ENCODE peak calls at places on chromosomes 2 and 18, in six cellular contexts. L is GM12878, A is H1, E is K562, N is GM12892, C is HepG2. Z is an unnamed sample.

GRCh38 chr2:46460991-46461715 is 18.2 kb upstream of the TMEM247 start:
- DNase-seq in E (peak), A (peak), C (peak), L (peak), N (peak), Z (no peak)

GRCh38 chr2:100667801-100668200 is 105.0 kb downstream of the PDCL3 start:
- DNase-seq in L (no peak), A (no peak), C (no peak), E (no peak), N (no peak), Z (no peak)

GRCh38 chr2:45978302-45978859 is 318.8 kb upstream of the EPAS1 start:
- DNase-seq in A (no peak), C (no peak), N (no peak), E (no peak), L (no peak), Z (no peak)

GRCh38 chr2:151268085-151268484 is 6.4 kb upstream of the RBM43 start:
- DNase-seq in A (no peak), N (no peak), E (peak), L (no peak), C (no peak), Z (no peak)

GRCh38 chr2:75464348-75464946 is 96.3 kb downstream of the EVA1A start:
- DNase-seq in E (peak), C (peak), L (no peak), N (no peak), A (no peak), Z (no peak)

GRCh38 chr2:176729706-176730569 is 460.7 kb downstream of the MTX2 start:
- DNase-seq in A (no peak), E (no peak), C (no peak), N (no peak), L (no peak), Z (no peak)

GRCh38 chr2:5981241-5982055 is 289.3 kb downstream of the SOX11 start:
- DNase-seq in C (no peak), L (no peak), A (no peak), N (no peak), E (no peak), Z (peak)

GRCh38 chr18:24560511-24560981 is 100.1 kb downstream of the HRH4 start:
- DNase-seq in L (no peak), N (no peak), C (no peak), A (peak), E (no peak), Z (no peak)

GRCh38 chr2:54468643-54469042 is 12.5 kb downstream of the SPTBN1 start:
- DNase-seq in N (no peak), E (no peak), L (no peak), C (no peak), A (no peak), Z (no peak)

GRCh38 chr2:142877265-142877756 is at the start of gene KYNU:
- DNase-seq in L (no peak), A (no peak), N (no peak), C (peak), E (no peak), Z (no peak)

GRCh38 chr2:236215761-236216333 is 47.7 kb upstream of the GBX2 start:
- DNase-seq in A (no peak), L (no peak), C (no peak), E (no peak), N (no peak), Z (no peak)

GRCh38 chr18:8526316-8526715 is 82.9 kb upstream of the RAB12 start:
- DNase-seq in A (no peak), C (no peak), N (no peak), E (no peak), L (no peak), Z (no peak)

GRCh38 chr2:69735696-69736095 is 6.2 kb upstream of the ANXA4 start:
- DNase-seq in C (no peak), L (no peak), N (no peak), A (no peak), E (no peak), Z (no peak)

GRCh38 chr2:146624429-146624828 is 1220.4 kb upstream of the ACVR2A start:
- DNase-seq in A (no peak), E (no peak), N (no peak), C (no peak), L (no peak), Z (no peak)

GRCh38 chr2:38509322-38509946 is 93.3 kb downstream of the HNRNPLL start:
- DNase-seq in E (no peak), A (no peak), N (no peak), L (no peak), C (no peak), Z (no peak)

GRCh38 chr2:238247841-238248440 is 8.1 kb upstream of the HES6 start:
- DNase-seq in L (no peak), A (no peak), N (no peak), E (no peak), C (no peak), Z (no peak)

GRCh38 chr18:36274296-36274695 is 23.2 kb upstream of the FHOD3 start:
- DNase-seq in C (no peak), A (no peak), L (no peak), N (no peak), E (no peak), Z (no peak)

GRCh38 chr2:147086715-147087114 is 758.1 kb upstream of the ACVR2A start:
- DNase-seq in L (no peak), N (no peak), C (no peak), A (no peak), E (no peak), Z (no peak)

GRCh38 chr2:96801464-96802280 is 14.4 kb upstream of the CNNM3 start:
- DNase-seq in E (no peak), A (no peak), L (no peak), C (no peak), N (no peak), Z (no peak)

GRCh38 chr18:75167759-75168211 is 41.2 kb downstream of the PTGR3 start:
- DNase-seq in L (no peak), A (no peak), C (no peak), N (no peak), E (no peak), Z (no peak)

GRCh38 chr2:212119591-212119990 is 419.0 kb downstream of the ERBB4 start:
- DNase-seq in C (no peak), E (no peak), N (no peak), A (no peak), L (no peak), Z (no peak)

GRCh38 chr2:4354164-4354563 is 650.8 kb downstream of the DCDC2C start:
- DNase-seq in L (no peak), A (no peak), C (no peak), N (no peak), E (no peak), Z (no peak)

GRCh38 chr2:238888781-238889180 is 40.9 kb downstream of the TWIST2 start:
- DNase-seq in C (no peak), L (no peak), E (no peak), A (no peak), N (no peak), Z (no peak)

GRCh38 chr2:237530472-237531433 is 35.6 kb upstream of the PRLH start:
- DNase-seq in A (no peak), E (no peak), C (no peak), L (no peak), N (no peak), Z (no peak)

GRCh38 chr2:55051026-55051866 is 995 bp upstream of the RTN4 start:
- DNase-seq in C (peak), E (peak), L (no peak), A (peak), N (no peak), Z (no peak)

GRCh38 chr18:70075906-70076305 is 128.2 kb upstream of the CD226 start:
- DNase-seq in N (no peak), E (no peak), A (no peak), L (no peak), C (no peak), Z (no peak)

GRCh38 chr2:57720728-57721627 is 325.6 kb upstream of the VRK2 start:
- DNase-seq in N (peak), A (no peak), L (peak), C (peak), E (peak), Z (peak)

GRCh38 chr2:60351802-60352201 is 201.7 kb downstream of the BCL11A start:
- DNase-seq in A (no peak), N (no peak), E (no peak), L (no peak), C (no peak), Z (no peak)

GRCh38 chr18:45760443-45761036 is 36.6 kb downstream of the SLC14A1 start:
- DNase-seq in C (no peak), L (no peak), N (no peak), A (no peak), E (no peak), Z (no peak)

GRCh38 chr18:73669299-73669698 is 478.3 kb downstream of the FBXO15 start:
- DNase-seq in L (no peak), C (no peak), E (no peak), A (no peak), N (no peak), Z (no peak)

GRCh38 chr2:189254268-189254883 is 74.8 kb upstream of the COL5A2 start:
- DNase-seq in C (no peak), E (no peak), L (no peak), N (no peak), A (no peak), Z (no peak)

GRCh38 chr2:14994721-14995120 is 362.2 kb downstream of the LRATD1 start:
- DNase-seq in A (no peak), E (no peak), L (no peak), N (no peak), C (no peak), Z (no peak)

GRCh38 chr18:36942264-36942663 is 113.3 kb downstream of the KIAA1328 start:
- DNase-seq in E (peak), N (peak), C (peak), A (no peak), L (no peak), Z (peak)

GRCh38 chr2:43149482-43150107 is 76.8 kb downstream of the ZFP36L2 start:
- DNase-seq in L (no peak), C (no peak), E (no peak), N (no peak), A (no peak), Z (no peak)

GRCh38 chr2:133240505-133241230 is 327.6 kb downstream of the NCKAP5 start:
- DNase-seq in L (no peak), C (no peak), E (no peak), A (no peak), N (no peak), Z (no peak)

GRCh38 chr2:26274058-26274613 is 29.4 kb downstream of the HADHB start:
- DNase-seq in L (no peak), N (no peak), A (no peak), C (peak), E (no peak), Z (no peak)

DNA sequence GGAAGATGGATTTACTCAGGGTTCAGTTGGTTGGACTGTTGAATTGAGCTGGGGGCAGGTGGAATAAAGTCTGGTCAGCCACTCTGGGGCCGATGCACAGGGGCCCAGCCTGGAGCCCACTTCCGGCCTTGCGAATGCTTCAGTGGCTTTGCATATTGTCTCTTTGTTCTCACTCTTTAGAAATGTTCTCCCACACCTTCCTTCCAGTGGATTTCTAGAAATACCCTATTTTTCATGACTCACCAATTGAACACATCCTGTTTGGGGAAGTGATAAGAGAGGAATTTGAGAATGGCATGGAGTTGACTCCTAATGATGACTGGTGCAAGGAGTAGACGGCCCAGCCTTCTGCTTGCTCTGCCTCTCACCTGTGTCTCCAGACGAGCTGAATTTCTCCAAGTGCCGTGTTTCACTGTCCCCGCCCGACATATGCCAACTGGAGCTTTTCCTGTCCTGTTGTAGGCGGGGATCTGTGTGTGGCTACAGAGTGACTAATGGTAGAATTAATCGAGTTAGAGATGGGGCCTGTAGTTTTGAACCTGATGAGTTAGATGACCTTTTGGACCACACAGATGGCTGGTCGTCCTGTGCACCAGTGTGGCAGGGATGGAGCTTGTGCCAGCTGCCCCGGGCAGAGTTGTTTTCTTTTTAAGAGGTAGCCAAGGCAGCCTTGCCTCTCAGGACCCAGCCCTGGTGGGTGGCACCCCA is 28.2 kb downstream of the ASAP2 start:
- DNase-seq in E (peak), L (no peak), N (no peak), A (no peak), C (peak), Z (no peak)
- TF ChIP-seq POLR2A in E (no peak), L (no peak), N (no peak), A (no peak), C (no peak), Z (no peak)

DNA sequence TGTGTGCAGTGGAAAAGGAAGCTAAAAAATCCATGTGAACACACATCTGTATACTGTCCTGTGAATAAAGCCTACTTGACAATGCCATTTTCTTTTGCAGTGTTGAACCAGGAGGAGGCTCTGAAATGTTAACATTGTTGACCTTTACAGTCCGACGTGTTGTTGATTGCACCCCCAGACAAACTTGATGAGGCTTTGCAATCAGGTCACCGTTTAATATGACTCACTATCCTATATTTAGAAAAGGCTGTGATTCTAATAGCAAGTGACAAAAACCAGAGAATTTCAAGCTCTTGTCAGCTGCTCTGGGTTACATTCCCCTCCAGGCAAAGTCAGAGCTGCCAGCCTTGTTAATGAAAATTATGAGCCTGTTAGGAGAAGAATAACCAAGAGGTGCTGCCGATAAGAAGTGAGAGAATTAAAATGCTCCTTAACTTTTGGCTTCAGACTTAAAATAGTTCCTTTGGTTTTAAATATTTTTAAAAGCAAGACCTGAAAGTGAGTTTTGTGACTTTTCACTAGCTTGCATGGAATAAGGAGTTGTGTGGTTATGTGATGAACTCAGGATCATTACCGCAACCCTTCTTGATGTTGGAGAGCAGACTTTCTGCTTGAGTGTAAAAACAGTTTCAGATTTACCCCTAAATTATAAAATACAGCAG is 162.1 kb downstream of the QPCT start:
- DNase-seq in N (peak), A (no peak), E (no peak), L (no peak), C (no peak), Z (no peak)
- TF ChIP-seq TAF1 in N (no peak), A (no peak), E (no peak), L (no peak), C (no peak), Z (no peak)

DNA sequence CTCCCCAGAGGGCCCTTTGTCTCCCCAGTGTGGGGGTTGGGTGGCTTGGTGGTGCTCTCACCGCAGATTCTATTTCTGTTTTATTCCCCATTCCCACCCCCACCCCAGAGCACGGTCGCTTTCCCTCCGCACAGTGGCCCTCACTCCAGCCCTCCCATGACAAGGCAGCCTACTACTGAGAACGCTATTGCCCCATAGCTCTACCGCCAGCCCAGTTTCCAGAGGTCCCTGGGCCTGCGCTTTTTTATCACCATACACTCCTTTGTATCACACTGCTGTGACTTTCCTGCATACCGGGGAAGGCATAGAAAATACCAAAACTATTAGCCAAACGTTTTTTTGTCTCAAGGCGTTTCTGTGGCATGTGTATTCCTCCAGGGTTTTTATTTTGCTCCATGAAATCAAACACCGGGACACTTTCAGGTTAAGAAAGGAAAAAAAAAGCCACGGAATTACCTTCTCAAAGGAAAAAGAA is 1.4 kb downstream of the AMER3 start:
- DNase-seq in E (no peak), N (no peak), C (no peak), A (no peak), L (no peak), Z (no peak)
- TF ChIP-seq POLR2AphosphoS5 in E (no peak), N (no peak), C (no peak), A (no peak), L (no peak), Z (no peak)

GRCh38 chr2:65434592-65435241 is 2.3 kb upstream of the SPRED2 start:
- DNase-seq in A (no peak), L (no peak), C (peak), N (no peak), E (no peak), Z (no peak)

GRCh38 chr2:65429799-65430514 is 2.4 kb downstream of the SPRED2 start:
- DNase-seq in A (no peak), N (no peak), E (no peak), L (no peak), C (no peak), Z (no peak)

GRCh38 chr2:65430515-65431416 is 1.6 kb downstream of the SPRED2 start:
- DNase-seq in A (no peak), N (no peak), E (peak), L (no peak), C (peak), Z (no peak)

GRCh38 chr2:65431417-65432226 is 777 bp downstream of the SPRED2 start:
- DNase-seq in N (no peak), E (no peak), L (no peak), A (no peak), C (peak), Z (no peak)

DNA sequence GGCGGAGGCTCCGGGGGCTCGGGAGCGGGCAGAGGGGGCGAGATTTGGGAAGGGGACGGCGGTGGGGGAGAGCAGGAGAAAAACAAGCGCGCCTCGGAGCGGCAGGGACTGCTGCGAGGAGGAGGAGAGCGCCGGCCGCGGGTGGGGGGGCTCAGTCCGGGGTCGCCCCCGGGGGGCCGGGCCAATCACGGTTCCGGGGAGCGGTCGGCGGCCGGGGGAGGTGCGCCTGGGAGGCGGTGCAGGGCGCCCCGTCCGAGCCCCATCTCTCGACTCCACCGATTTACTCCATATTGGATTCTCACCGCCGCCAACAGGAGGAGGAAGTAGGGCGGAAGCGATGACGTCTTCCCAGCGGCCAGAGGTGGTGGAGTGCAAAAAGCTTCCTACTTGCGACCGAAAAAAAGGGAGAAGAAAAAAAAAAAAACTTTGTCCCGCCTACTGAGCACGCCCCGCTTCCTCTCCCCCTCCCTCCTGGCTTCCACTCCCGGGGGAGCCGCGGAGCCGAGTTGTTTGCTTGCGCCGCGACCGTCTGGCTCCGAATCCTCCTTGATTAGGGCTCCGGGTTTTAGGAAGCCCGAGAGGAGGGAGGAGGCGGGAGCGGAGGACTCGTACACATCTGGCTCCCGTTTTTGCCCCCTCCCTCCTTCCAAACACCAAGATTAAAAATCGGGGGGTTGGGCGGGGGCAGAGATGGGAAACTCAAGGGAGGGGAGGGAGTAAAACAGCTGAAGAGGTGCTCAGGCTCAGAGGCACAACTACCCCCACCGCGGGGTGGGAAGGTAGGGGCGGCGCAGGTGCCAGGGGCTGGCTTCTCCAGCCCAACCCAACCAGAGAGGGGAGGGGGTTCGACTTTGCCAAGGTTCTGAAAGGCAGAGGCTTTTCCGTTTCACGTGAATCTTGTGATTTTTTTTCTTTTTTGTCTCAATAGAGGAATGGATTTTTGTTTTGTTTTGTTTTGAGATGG is at the start of gene SPRED2:
- DNase-seq in L (no peak), N (peak), E (peak), C (peak), A (peak), Z (peak)
- TF ChIP-seq POLR2A in L (no peak), N (peak), E (peak), C (peak), A (no peak), Z (no peak)

GRCh38 chr2:20468549-20469500 is 22.0 kb downstream of the RHOB start:
- DNase-seq in N (no peak), C (no peak), L (no peak), E (no peak), A (no peak), Z (no peak)
- TF ChIP-seq TAF1 in N (no peak), C (no peak), L (no peak), E (no peak), A (no peak), Z (no peak)

DNA sequence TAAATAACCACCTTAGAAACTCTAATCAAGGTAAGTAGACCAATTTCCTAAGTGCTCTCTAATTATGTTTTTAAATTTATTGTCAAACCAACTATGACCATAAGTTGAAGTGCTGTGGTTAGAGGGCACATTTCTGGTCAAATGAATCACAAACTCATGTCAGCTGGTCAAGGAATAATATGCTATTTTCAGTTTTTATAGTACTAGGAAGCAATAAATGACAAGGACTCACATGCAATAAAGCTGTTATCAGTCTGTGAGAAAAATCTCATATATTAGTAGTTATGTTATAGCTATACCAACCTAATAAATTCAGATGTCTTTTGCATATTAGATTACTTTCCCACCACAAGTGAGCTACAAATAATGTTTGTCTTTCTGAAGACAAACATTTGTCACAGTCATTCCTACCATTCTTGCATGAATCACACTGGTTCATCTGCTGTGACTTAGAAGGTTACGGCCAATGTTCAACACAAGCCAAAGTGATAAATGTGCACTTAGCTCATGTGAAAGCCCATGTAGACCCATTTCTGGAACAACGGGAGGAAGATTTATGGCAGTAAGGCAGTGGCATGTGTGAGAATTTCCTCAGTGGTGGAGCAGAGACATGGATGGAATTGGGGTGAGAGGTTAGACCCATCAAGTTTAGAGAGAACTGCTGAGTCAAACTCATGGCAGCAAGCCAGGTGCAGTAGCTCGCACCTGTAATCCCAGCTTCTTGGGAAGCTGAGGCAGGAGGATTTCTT is 27.4 kb upstream of the CCNYL1 start:
- DNase-seq in A (no peak), L (no peak), N (no peak), C (peak), E (no peak), Z (no peak)
- TF ChIP-seq POLR2AphosphoS5 in A (no peak), L (no peak), N (no peak), C (no peak), E (no peak), Z (no peak)

Z was measured in GM12891.